ENCODE peak calls at places on chromosomes 16 and 17, in six cellular contexts. One of them, this sample, is unnamed.

GRCh38 chr16:10981697-10982216 is 37.4 kb downstream of the CLEC16A start:
- DNase-seq in NCI-H1930: no peak
- DNase-seq in heart right ventricle: no peak
- DNase-seq in naive thymus-derived CD8-positive, alpha-beta T cell: no peak
- DNase-seq in caudate nucleus: no peak
- DNase-seq in stimulated activated CD4-positive, alpha-beta T cell treated with anti-CD3 and anti-CD28 coated beads, Interleukin-1b, Interleukin-23, amount 100 ng/mL, for 4 hours: no peak
- DNase-seq in this sample: no peak

GRCh38 chr17:80886641-80887573 is 104.7 kb upstream of the CHMP6 start:
- DNase-seq in NCI-H1930: no peak
- DNase-seq in heart right ventricle: no peak
- DNase-seq in naive thymus-derived CD8-positive, alpha-beta T cell: no peak
- DNase-seq in caudate nucleus: no peak
- DNase-seq in stimulated activated CD4-positive, alpha-beta T cell treated with anti-CD3 and anti-CD28 coated beads, Interleukin-1b, Interleukin-23, amount 100 ng/mL, for 4 hours: no peak
- DNase-seq in this sample: no peak

GRCh38 chr16:17647879-17648649 is 177.3 kb upstream of the XYLT1 start:
- DNase-seq in NCI-H1930: no peak
- DNase-seq in heart right ventricle: no peak
- DNase-seq in naive thymus-derived CD8-positive, alpha-beta T cell: no peak
- DNase-seq in caudate nucleus: no peak
- DNase-seq in stimulated activated CD4-positive, alpha-beta T cell treated with anti-CD3 and anti-CD28 coated beads, Interleukin-1b, Interleukin-23, amount 100 ng/mL, for 4 hours: no peak
- DNase-seq in this sample: no peak

GRCh38 chr16:31819386-31819785 is 54.2 kb upstream of the ZNF267 start:
- DNase-seq in NCI-H1930: no peak
- DNase-seq in heart right ventricle: no peak
- DNase-seq in naive thymus-derived CD8-positive, alpha-beta T cell: no peak
- DNase-seq in caudate nucleus: no peak
- DNase-seq in stimulated activated CD4-positive, alpha-beta T cell treated with anti-CD3 and anti-CD28 coated beads, Interleukin-1b, Interleukin-23, amount 100 ng/mL, for 4 hours: no peak
- DNase-seq in this sample: no peak

GRCh38 chr16:51289336-51289735 is 138.3 kb upstream of the SALL1 start:
- DNase-seq in NCI-H1930: no peak
- DNase-seq in heart right ventricle: no peak
- DNase-seq in naive thymus-derived CD8-positive, alpha-beta T cell: no peak
- DNase-seq in caudate nucleus: no peak
- DNase-seq in stimulated activated CD4-positive, alpha-beta T cell treated with anti-CD3 and anti-CD28 coated beads, Interleukin-1b, Interleukin-23, amount 100 ng/mL, for 4 hours: no peak
- DNase-seq in this sample: no peak

GRCh38 chr16:78310990-78311561 is 211.6 kb downstream of the WWOX start:
- DNase-seq in NCI-H1930: no peak
- DNase-seq in heart right ventricle: no peak
- DNase-seq in naive thymus-derived CD8-positive, alpha-beta T cell: no peak
- DNase-seq in caudate nucleus: no peak
- DNase-seq in stimulated activated CD4-positive, alpha-beta T cell treated with anti-CD3 and anti-CD28 coated beads, Interleukin-1b, Interleukin-23, amount 100 ng/mL, for 4 hours: no peak
- DNase-seq in this sample: no peak

GRCh38 chr16:10950393-10950792 is 6.0 kb downstream of the CLEC16A start:
- DNase-seq in NCI-H1930: no peak
- DNase-seq in heart right ventricle: no peak
- DNase-seq in naive thymus-derived CD8-positive, alpha-beta T cell: no peak
- DNase-seq in caudate nucleus: no peak
- DNase-seq in stimulated activated CD4-positive, alpha-beta T cell treated with anti-CD3 and anti-CD28 coated beads, Interleukin-1b, Interleukin-23, amount 100 ng/mL, for 4 hours: no peak
- DNase-seq in this sample: no peak

GRCh38 chr17:962650-963049 is 16.9 kb downstream of the NXN start:
- DNase-seq in NCI-H1930: no peak
- DNase-seq in heart right ventricle: no peak
- DNase-seq in naive thymus-derived CD8-positive, alpha-beta T cell: no peak
- DNase-seq in caudate nucleus: no peak
- DNase-seq in stimulated activated CD4-positive, alpha-beta T cell treated with anti-CD3 and anti-CD28 coated beads, Interleukin-1b, Interleukin-23, amount 100 ng/mL, for 4 hours: no peak
- DNase-seq in this sample: no peak

This sample was measured in central memory CD8-positive, alpha-beta T cell.